ENCODE peak calls at places on chromosomes 2 and 18, in five cellular contexts. C is IMR-90, F is GM23338, N is neural progenitor cell, P is HCT116. H is an unnamed sample.

GRCh38 chr18:44821924-44822323 is 141.2 kb downstream of the SETBP1 start:
- DNase-seq in C (no peak), F (no peak), N (no peak), P (no peak), H (no peak)

GRCh38 chr2:231133365-231134114 is 8.7 kb upstream of the HTR2B start:
- DNase-seq in C (peak; percentile 58), F (no peak), N (no peak), P (no peak), H (no peak)

GRCh38 chr2:14634223-14634884 is 1.8 kb downstream of the LRATD1 start:
- DNase-seq in C (peak; percentile 54), F (peak; percentile 89), N (peak; percentile 91), P (no peak), H (peak; percentile 93)

GRCh38 chr18:37403100-37403781 is 162.4 kb downstream of the CELF4 start:
- DNase-seq in C (peak; percentile 86), F (no peak), N (no peak), P (no peak), H (peak; percentile 84)

GRCh38 chr18:73688161-73688560 is 459.5 kb downstream of the FBXO15 start:
- DNase-seq in C (no peak), F (no peak), N (no peak), P (no peak), H (no peak)

GRCh38 chr2:75709297-75709696 is 1.4 kb downstream of the GCFC2 start:
- DNase-seq in C (no peak), F (no peak), N (no peak), P (no peak), H (no peak)

GRCh38 chr18:22230403-22231042 is 61.1 kb downstream of the GATA6 start:
- DNase-seq in C (peak; percentile 98), F (no peak), N (no peak), P (no peak), H (no peak)

GRCh38 chr2:112658301-112658700 is 12.6 kb downstream of the SLC20A1 start:
- DNase-seq in C (no peak), F (no peak), N (no peak), P (no peak), H (no peak)

GRCh38 chr2:168354499-168354898 is 101.6 kb upstream of the CERS6 start:
- DNase-seq in C (no peak), F (no peak), N (no peak), P (no peak), H (no peak)

GRCh38 chr2:240810199-240810598 is 9.8 kb downstream of the KIF1A start:
- DNase-seq in C (no peak), F (no peak), N (no peak), P (no peak), H (no peak)

GRCh38 chr2:164655750-164656149 is 34.5 kb upstream of the GRB14 start:
- DNase-seq in C (no peak), F (peak; percentile 5), N (no peak), P (no peak), H (no peak)

GRCh38 chr2:20015482-20016083 is 3.1 kb upstream of the MATN3 start:
- DNase-seq in C (peak; percentile 65), F (peak; percentile 67), N (peak; percentile 46), P (peak; percentile 26), H (no peak)

GRCh38 chr2:134568413-134568812 is 150.4 kb downstream of the TMEM163 start:
- DNase-seq in C (no peak), F (no peak), N (no peak), P (no peak), H (no peak)

GRCh38 chr2:32564417-32565035 is 63.3 kb upstream of the TTC27 start:
- DNase-seq in C (no peak), F (peak; percentile 30), N (no peak), P (no peak), H (no peak)

GRCh38 chr18:24736686-24737085 is 276.2 kb downstream of the HRH4 start:
- DNase-seq in C (no peak), F (no peak), N (no peak), P (no peak), H (no peak)

GRCh38 chr2:224039080-224039769 is at the start of gene SERPINE2:
- DNase-seq in C (peak; percentile 37), F (peak; percentile 75), N (peak; percentile 88), P (peak; percentile 52), H (peak; percentile 84)

GRCh38 chr2:114642371-114642770 is 199.9 kb downstream of the DPP10 start:
- DNase-seq in C (no peak), F (no peak), N (no peak), P (no peak), H (no peak)

GRCh38 chr2:146147448-146148012 is 1627.6 kb upstream of the ZEB2 start:
- DNase-seq in C (no peak), F (peak; percentile 8), N (peak; percentile 11), P (no peak), H (no peak)

GRCh38 chr2:97792416-97792815 is 79.0 kb downstream of the ZAP70 start:
- DNase-seq in C (no peak), F (no peak), N (no peak), P (no peak), H (no peak)

GRCh38 chr2:41387519-41387918 is 660.3 kb upstream of the PKDCC start:
- DNase-seq in C (no peak), F (no peak), N (no peak), P (no peak), H (no peak)

GRCh38 chr2:240452471-240453256 is 17.2 kb downstream of the GPC1 start:
- DNase-seq in C (peak; percentile 35), F (peak; percentile 72), N (peak; percentile 91), P (no peak), H (peak; percentile 89)

GRCh38 chr2:25314514-25315315 is 27.0 kb downstream of the DNMT3A start:
- DNase-seq in C (peak; percentile 29), F (peak; percentile 93), N (peak; percentile 81), P (no peak), H (peak; percentile 93)

GRCh38 chr2:96788393-96789244 is 27.4 kb upstream of the CNNM3 start:
- DNase-seq in C (peak; percentile 15), F (no peak), N (no peak), P (no peak), H (peak; percentile 45)

DNA sequence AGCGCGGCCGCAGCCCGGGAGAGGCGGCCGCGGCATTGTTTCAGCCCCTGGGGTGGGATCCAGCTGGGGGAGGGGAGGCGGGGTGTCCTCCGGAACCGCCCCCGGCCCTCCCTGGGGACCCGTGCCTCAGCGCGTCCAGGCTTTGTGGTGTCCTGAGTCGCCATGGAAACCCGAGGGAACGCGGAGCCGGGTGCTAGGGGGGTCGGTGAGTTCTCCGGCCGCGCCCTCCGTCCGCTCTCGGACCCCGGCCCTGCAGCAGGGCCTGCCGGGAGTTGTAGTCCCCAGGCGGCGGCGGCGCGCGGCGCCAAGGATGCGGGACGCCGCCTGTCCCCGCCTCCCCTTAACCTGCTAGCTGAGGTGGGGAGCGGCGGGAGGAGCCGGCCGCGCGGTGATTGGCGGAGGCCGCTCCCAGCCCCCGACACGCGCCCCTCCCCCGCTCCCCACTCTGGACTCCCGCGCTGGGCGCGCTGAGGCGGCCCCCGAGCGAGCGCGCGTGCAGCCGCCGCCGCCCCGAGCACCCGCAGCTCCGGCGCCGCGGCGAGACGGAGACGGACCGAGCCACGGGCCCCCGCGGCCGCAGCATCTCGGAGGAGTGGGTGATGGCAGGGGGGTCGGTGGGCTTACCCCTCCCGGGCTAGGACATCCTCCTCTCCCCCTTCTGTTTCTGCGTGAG is at the start of gene DPYSL5:
- DNase-seq in C (no peak), F (peak; percentile 94), N (peak; percentile 98), P (peak; percentile 10), H (peak; percentile 72)
- H3K27ac ChIP-seq in C (no peak within 1 kb of the TSS), F (no peak within 1 kb of the TSS), N (peak within 1 kb of the TSS; percentile 34), P (peak within 1 kb of the TSS; percentile 36), H (no peak within 1 kb of the TSS)

GRCh38 chr2:204027105-204027504 is 90.5 kb downstream of the ICOS start:
- DNase-seq in C (peak; percentile 13), F (no peak), N (no peak), P (no peak), H (no peak)

GRCh38 chr2:204024906-204025475 is 88.4 kb downstream of the ICOS start:
- DNase-seq in C (no peak), F (peak; percentile 14), N (no peak), P (no peak), H (no peak)

GRCh38 chr2:204024503-204024902 is 87.9 kb downstream of the ICOS start:
- DNase-seq in C (peak; percentile 20), F (peak; percentile 73), N (peak; percentile 50), P (peak; percentile 19), H (no peak)

GRCh38 chr2:204023088-204023487 is 86.5 kb downstream of the ICOS start:
- DNase-seq in C (no peak), F (no peak), N (no peak), P (no peak), H (no peak)

GRCh38 chr2:204026294-204026693 is 89.7 kb downstream of the ICOS start:
- DNase-seq in C (no peak), F (peak; percentile 35), N (no peak), P (no peak), H (no peak)
- TF ChIP-seq CTCF in C (no peak), F (peak; percentile 80), N (peak; percentile 53), P (peak; percentile 64), H (no peak)

DNA sequence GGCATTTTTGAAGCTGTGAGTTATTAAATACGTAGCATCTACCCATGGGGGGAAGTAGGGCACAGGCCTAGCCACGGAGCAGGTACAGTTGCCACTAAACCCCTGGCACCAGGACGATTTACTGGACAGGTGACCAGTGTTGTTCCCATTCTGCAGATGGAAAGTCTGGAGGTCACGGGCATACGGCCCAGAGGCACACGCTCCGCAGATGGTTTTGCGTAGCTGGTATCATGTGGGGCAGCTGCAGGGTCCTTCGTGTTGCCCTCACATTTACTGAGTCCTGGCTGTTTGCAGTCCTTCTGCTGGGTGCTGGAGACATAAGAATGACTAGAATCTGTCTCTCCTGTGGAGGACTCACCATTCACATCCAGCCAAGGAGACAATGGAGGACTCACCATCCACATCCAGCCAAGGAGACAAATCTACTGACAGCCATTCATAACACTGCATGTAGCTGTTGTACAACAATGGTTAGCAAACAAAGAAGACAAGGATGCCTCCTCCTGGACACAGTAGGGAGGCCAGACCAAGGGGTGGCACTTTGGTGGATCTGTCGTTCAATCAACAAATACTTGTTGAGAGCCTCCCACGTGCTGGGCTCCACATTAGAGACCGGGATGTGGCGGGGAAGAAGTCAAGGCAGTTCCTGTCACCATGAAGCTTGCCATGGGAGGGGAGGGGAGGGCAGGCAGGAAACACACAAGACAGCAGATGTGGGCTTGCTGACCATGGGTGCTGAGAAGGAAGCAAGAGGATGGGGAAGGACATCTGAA is 24.9 kb downstream of the TWIST2 start:
- DNase-seq in C (no peak), F (no peak), N (no peak), P (no peak), H (no peak)
- H3K27ac ChIP-seq in C (no peak overlapping the region), F (no peak overlapping the region), N (no peak overlapping the region), P (no peak overlapping the region), H (no peak overlapping the region)

GRCh38 chr2:83961512-83961911 is 497.6 kb downstream of the SUCLG1 start:
- DNase-seq in C (no peak), F (no peak), N (no peak), P (no peak), H (no peak)

GRCh38 chr2:83951378-83951947 is 507.6 kb downstream of the SUCLG1 start:
- DNase-seq in C (no peak), F (no peak), N (no peak), P (no peak), H (no peak)

GRCh38 chr2:83953661-83954060 is 505.4 kb downstream of the SUCLG1 start:
- DNase-seq in C (no peak), F (peak; percentile 17), N (no peak), P (no peak), H (no peak)

DNA sequence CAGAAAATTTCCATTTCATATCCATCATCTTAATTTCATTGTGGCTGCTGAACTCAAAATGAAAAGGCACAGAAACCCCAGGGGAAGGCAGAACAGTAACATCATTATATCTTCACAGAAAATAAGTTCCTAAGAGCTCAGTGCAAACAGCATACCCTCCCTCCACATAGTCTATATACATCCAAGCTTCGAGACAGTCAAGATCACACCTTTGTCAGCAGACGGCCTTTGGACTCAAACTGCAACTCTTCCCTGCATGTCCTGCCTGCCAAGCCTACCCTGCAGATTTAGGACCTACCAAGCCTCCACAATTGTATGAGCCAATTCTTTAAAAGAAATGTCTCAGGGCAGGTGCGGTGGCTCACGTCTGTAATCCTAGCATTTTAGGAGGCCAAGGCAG is 502.1 kb downstream of the SUCLG1 start:
- DNase-seq in C (no peak), F (no peak), N (no peak), P (no peak), H (no peak)
- TF ChIP-seq CTCF in C (no peak), F (no peak), N (no peak), P (no peak), H (no peak)